ENCODE peak calls at places on chromosomes 5 and 9, in four cellular contexts. J is GM12865; V is activated CD8-positive, alpha-beta T cell treated with anti-CD3 and anti-CD28 coated beads for 36 hours; U is adrenal gland. M is an unnamed sample.

GRCh38 chr9:89597711-89598707 is 6.8 kb upstream of the GADD45G start:
- DNase-seq in J (peak), V (peak), U (peak), M (peak)

GRCh38 chr9:78438765-78439164 is 141.8 kb downstream of the PSAT1 start:
- DNase-seq in J (no peak), V (no peak), U (no peak), M (no peak)

GRCh38 chr5:108818613-108819272 is 71.0 kb downstream of the FER start:
- DNase-seq in J (peak), V (no peak), U (no peak), M (no peak)

GRCh38 chr5:160118349-160119141 is 705 bp downstream of the PWWP2A start:
- DNase-seq in J (peak), V (peak), U (peak), M (peak)

GRCh38 chr9:582775-583174 is 258.7 kb upstream of the DMRT1 start:
- DNase-seq in J (no peak), V (no peak), U (no peak), M (no peak)

GRCh38 chr5:156420665-156421064 is 93.7 kb downstream of the SGCD start:
- DNase-seq in J (no peak), V (no peak), U (no peak), M (no peak)

GRCh38 chr9:112433715-112434392 is 52.8 kb upstream of the KIAA1958 start:
- DNase-seq in J (no peak), V (no peak), U (no peak), M (no peak)

GRCh38 chr9:113858282-113858681 is 17.8 kb upstream of the ZNF618 start:
- DNase-seq in J (no peak), V (no peak), U (no peak), M (no peak)

GRCh38 chr5:138829341-138829740 is 45.8 kb downstream of the LRRTM2 start:
- DNase-seq in J (no peak), V (no peak), U (no peak), M (no peak)

GRCh38 chr5:1930880-1931589 is 48.3 kb upstream of the IRX4 start:
- DNase-seq in J (no peak), V (no peak), U (no peak), M (peak)

GRCh38 chr5:108119123-108119522 is 262.8 kb downstream of the FBXL17 start:
- DNase-seq in J (no peak), V (no peak), U (no peak), M (no peak)

GRCh38 chr9:83315649-83316048 is 222.6 kb downstream of the FRMD3 start:
- DNase-seq in J (no peak), V (no peak), U (no peak), M (no peak)

GRCh38 chr5:87541033-87541432 is 128.3 kb upstream of the CCNH start:
- DNase-seq in J (peak), V (no peak), U (peak), M (no peak)

GRCh38 chr9:120394058-120394669 is 185.8 kb downstream of the CDK5RAP2 start:
- DNase-seq in J (no peak), V (peak), U (peak), M (no peak)
- TF ChIP-seq CTCF in J (no peak), V (no peak), U (no peak), M (no peak)

GRCh38 chr5:91383027-91383955 is at the start of gene ARRDC3:
- DNase-seq in J (peak), V (peak), U (peak), M (peak)
- TF ChIP-seq CTCF in J (no peak), V (no peak), U (no peak), M (no peak)

DNA sequence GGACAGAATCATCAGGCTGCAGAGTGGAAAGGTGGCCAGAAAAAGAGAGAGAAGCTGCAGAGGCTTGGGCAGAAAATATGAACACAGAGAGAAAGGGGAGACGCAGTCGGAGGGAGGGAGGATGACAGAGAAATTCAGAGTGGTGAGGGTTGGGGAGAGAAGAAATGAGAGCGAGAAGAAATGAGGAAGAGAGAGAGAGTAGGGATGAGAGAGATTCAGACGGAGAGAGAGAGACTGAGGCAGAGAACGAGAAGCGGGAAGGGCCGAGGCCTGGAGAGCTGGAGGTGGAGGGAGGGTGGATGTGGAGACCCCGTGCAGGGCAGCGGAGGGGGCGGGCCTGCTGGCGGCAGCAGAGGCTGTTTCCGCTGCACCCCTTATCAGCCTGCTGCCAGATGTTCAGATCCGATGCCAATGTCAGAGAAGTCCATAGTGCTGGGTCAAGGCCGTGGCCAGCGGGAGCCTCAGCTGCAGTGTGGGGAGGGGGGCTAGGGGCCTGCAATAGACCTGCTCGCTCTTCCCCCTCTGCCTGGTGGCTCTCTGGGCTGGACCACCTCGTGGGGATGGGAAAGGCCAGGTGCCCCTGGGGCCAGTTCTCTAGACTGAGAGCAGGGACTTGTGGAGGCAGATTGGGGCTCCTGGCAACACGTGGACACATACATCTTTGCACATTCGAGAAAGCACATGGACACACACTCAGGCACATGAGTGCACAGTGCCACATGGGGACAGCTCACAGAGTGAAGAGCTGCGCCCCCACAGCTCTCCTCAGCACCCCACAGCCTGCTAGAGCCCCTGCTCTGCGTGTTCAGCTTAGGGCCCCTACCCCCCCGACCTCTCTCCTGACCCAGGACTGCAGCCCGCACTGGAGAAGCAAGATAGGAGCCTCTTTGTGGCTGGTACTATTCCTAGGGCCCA is 4.9 kb upstream of the NR5A1 start:
- DNase-seq in J (no peak), V (no peak), U (no peak), M (no peak)
- TF ChIP-seq CTCF in J (no peak), V (no peak), U (no peak), M (no peak)

DNA sequence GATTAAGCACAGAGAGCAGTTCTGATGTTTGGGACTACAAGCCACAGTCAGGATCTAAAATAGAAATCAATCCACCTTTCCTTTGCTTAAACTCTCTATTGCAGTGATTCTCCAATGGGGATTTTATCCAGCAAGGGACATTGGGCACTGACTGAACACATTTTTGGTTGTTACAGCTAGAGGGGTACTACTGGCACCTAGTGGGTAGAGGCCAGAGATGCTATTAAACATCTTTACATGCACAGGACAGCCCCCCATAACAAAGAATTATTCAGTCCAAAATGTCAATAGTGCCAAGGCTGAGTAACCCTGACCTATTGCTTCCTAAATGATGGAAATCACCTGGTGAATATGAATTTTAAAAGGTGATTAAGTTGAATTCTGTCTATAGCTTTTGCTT is 12.0 kb downstream of the ZNF622 start:
- DNase-seq in J (no peak), V (no peak), U (no peak), M (no peak)
- TF ChIP-seq CTCF in J (no peak), V (no peak), U (no peak), M (no peak)